ENCODE peak calls at places on chromosome 16, in five cellular contexts. V is lower lobe of right lung, H is breast epithelium, T is A549, O is cardiac muscle cell. X is an unnamed sample. For H3K4me1, the result is how much of the 10 kb centered on the place peaks cover.

GRCh38 chr16:1458336-1458976 is 14.1 kb upstream of the CCDC154 start:
- DNase-seq in T (no peak), V (no peak), O (no peak), H (no peak), X (no peak)

GRCh38 chr16:66382171-66382965 is 15.9 kb downstream of the CDH5 start:
- DNase-seq in H (no peak), T (peak), O (peak), V (no peak), X (no peak)

GRCh38 chr16:56353054-56353921 is 72.1 kb downstream of the AMFR start:
- DNase-seq in T (no peak), H (peak), V (peak), O (no peak), X (no peak)

GRCh38 chr16:24775455-24775854 is 46.0 kb downstream of the TNRC6A start:
- DNase-seq in T (no peak), V (no peak), O (peak), H (no peak), X (no peak)

GRCh38 chr16:8878523-8878911 is 3.6 kb upstream of the LITAFD start:
- DNase-seq in V (no peak), O (peak), T (peak), H (no peak), X (no peak)

GRCh38 chr16:86534779-86535605 is 20.0 kb downstream of the MTHFSD start:
- DNase-seq in V (no peak), T (no peak), O (no peak), H (no peak), X (no peak)

GRCh38 chr16:52078716-52079655 is 468.0 kb downstream of the TOX3 start:
- DNase-seq in T (no peak), V (no peak), O (no peak), H (no peak), X (no peak)

GRCh38 chr16:64362193-64362592 is 759.7 kb downstream of the CDH11 start:
- DNase-seq in V (no peak), O (no peak), T (no peak), H (no peak), X (no peak)

GRCh38 chr16:13262270-13263090 is 361.1 kb downstream of the SHISA9 start:
- DNase-seq in O (no peak), H (no peak), T (no peak), V (no peak), X (no peak)

GRCh38 chr16:50742521-50743150 is 750 bp downstream of the CYLD start:
- DNase-seq in V (peak), O (peak), T (no peak), H (no peak), X (peak)

GRCh38 chr16:64077242-64077641 is 1044.6 kb downstream of the CDH11 start:
- DNase-seq in H (no peak), O (no peak), T (no peak), V (no peak), X (no peak)

GRCh38 chr16:24883714-24884151 is 38.0 kb downstream of the SLC5A11 start:
- DNase-seq in T (peak), V (no peak), O (no peak), H (no peak), X (no peak)

GRCh38 chr16:2027024-2028010 is 615 bp downstream of the NHERF2 start:
- DNase-seq in V (no peak), T (peak), H (no peak), O (peak), X (no peak)

GRCh38 chr16:81901483-81901882 is 109.8 kb downstream of the SDR42E1 start:
- DNase-seq in O (no peak), V (no peak), T (no peak), H (no peak), X (no peak)

GRCh38 chr16:3283525-3284447 is 495 bp downstream of the ZNF263 start:
- DNase-seq in H (no peak), V (no peak), T (no peak), O (no peak), X (no peak)

GRCh38 chr16:68472581-68472980 is 24.3 kb upstream of the SMPD3 start:
- DNase-seq in H (no peak), O (no peak), V (no peak), T (no peak), X (no peak)

GRCh38 chr16:68470461-68471150 is 22.3 kb upstream of the SMPD3 start:
- DNase-seq in V (peak), H (no peak), T (no peak), O (no peak), X (no peak)

GRCh38 chr16:68468849-68469248 is 20.5 kb upstream of the SMPD3 start:
- DNase-seq in O (no peak), V (no peak), H (no peak), T (no peak), X (no peak)

GRCh38 chr16:68473358-68474064 is 25.2 kb upstream of the SMPD3 start:
- DNase-seq in O (no peak), V (peak), H (no peak), T (no peak), X (no peak)

DNA sequence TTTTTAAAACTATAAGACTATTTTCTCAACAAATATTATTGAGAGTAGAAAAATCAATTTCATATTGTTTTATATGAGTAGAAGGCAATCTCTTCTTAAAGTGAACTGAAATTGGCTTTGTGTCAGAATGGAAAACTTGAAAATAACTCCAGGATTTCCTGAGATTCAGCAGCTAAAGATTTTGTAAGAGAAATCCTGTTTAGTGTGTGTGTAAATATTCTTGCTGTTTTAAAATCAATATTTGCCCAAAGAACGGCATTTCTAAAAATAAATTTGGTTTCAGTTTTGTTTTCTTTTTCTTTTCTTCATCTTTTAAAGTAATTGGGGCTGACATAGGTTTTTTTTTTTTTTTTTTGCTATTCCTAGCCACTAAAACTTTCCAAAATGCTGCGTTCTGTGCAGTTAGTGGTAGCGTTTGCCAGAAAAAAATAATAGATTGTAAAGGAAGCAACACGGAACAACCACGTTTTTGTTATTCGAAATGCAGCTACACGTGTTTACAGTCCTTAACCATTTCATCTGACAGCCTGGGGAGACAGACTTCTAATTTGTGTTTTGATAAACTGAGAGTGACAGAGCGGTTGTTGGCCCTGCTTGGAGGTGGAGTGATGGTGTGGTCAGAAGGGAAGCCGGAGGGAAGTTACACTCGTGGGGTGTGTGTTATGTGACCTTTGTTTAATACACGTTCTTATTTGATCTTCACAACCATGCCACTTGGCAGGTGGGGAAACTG is 21.6 kb upstream of the SMPD3 start:
- DNase-seq in V (no peak), T (no peak), O (no peak), H (no peak), X (no peak)
- H3K27ac ChIP-seq in V (peak), T (no peak), O (no peak), H (no peak), X (peak)

GRCh38 chr16:77784441-77785356 is 3.7 kb upstream of the VAT1L start:
- DNase-seq in H (no peak), T (no peak), V (no peak), O (peak), X (no peak)

GRCh38 chr16:77785365-77785764 is 3.0 kb upstream of the VAT1L start:
- DNase-seq in O (no peak), T (no peak), H (no peak), V (no peak), X (no peak)

GRCh38 chr16:77781091-77781490 is 7.3 kb upstream of the VAT1L start:
- DNase-seq in O (no peak), H (no peak), T (no peak), V (no peak), X (no peak)

GRCh38 chr16:77780378-77780837 is 8.0 kb upstream of the VAT1L start:
- DNase-seq in V (no peak), O (peak), H (no peak), T (peak), X (no peak)

GRCh38 chr16:77782694-77783093 is 5.7 kb upstream of the VAT1L start:
- DNase-seq in O (peak), T (peak), V (no peak), H (no peak), X (no peak)
- TF ChIP-seq CTCF in O (peak), T (no peak), V (peak), H (no peak), X (no peak)

DNA sequence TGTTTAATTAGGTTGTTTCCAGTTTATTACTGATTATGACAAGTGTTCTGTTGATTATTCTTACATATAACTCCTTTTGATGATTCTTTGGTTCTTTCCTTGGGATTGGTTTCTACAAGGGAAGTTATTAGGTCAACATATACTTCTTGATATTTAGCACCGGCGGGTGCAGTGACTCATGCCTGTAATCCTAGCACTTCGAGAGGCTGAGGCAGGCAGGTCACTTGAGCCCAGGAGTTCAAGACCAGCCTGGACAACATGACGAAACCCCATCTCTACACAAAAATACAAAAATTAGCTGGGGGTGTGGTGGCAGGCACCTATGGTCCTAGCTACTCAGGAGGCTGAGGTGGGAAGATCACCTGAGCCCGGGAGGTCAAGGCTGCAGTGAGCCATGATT is 120.2 kb upstream of the HAS3 start:
- DNase-seq in H (no peak), O (no peak), V (no peak), T (no peak), X (no peak)
- H3K4me1 ChIP-seq in H (under half), O (under half), V (under half), T (under half), X (under half)

GRCh38 chr16:88533945-88534641 is 36.1 kb upstream of the ZC3H18 start:
- DNase-seq in O (peak), T (peak), V (peak), H (peak), X (peak)
- H3K27ac ChIP-seq in O (peak), T (peak), V (peak), H (peak), X (peak)

GRCh38 chr16:4612474-4612931 is 2.2 kb downstream of the UBALD1 start:
- DNase-seq in H (no peak), O (peak), V (no peak), T (no peak), X (no peak)
- TF ChIP-seq CTCF in H (no peak), O (peak), V (no peak), T (no peak), X (no peak)